ENCODE peak calls at places on chromosomes 11 and 22, in four cellular contexts. A, P, F and X are unnamed samples.

GRCh38 chr11:78564037-78564888 is 10.4 kb downstream of the NARS2 start:
- DNase-seq in F (no peak), P (no peak), A (no peak), X (peak; percentile 19)

GRCh38 chr11:106950067-106950491 is 68.2 kb downstream of the GUCY1A2 start:
- DNase-seq in P (no peak), A (no peak), F (no peak), X (no peak)

GRCh38 chr11:123063396-123064267 is 1.7 kb upstream of the HSPA8 start:
- DNase-seq in P (no peak), F (no peak), A (no peak), X (no peak)

GRCh38 chr22:50173221-50173982 is 2.9 kb downstream of the PANX2 start:
- DNase-seq in A (no peak), P (peak; percentile 71), F (no peak), X (no peak)

GRCh38 chr11:111944139-111944538 is 7.0 kb downstream of the DIXDC1 start:
- DNase-seq in A (no peak), P (no peak), F (no peak), X (no peak)

GRCh38 chr11:19459240-19459639 is 218.5 kb upstream of the E2F8 start:
- DNase-seq in P (no peak), F (no peak), A (no peak), X (no peak)

GRCh38 chr22:46056169-46057041 is 79.4 kb upstream of the WNT7B start:
- DNase-seq in A (peak; percentile 83), F (no peak), P (peak; percentile 84), X (no peak)

GRCh38 chr22:37020192-37020479 is 594 bp downstream of the MPST start:
- DNase-seq in F (no peak), A (no peak), P (no peak), X (no peak)

GRCh38 chr11:34633990-34634725 is 13.3 kb downstream of the EHF start:
- DNase-seq in P (no peak), F (no peak), A (no peak), X (no peak)

GRCh38 chr22:49999063-49999900 is 13.3 kb downstream of the IL17REL start:
- DNase-seq in A (no peak), P (peak; percentile 59), F (no peak), X (no peak)

GRCh38 chr11:1881442-1882264 is 10.0 kb downstream of the PRR33 start:
- DNase-seq in A (peak; percentile 82), F (no peak), P (peak; percentile 75), X (no peak)

GRCh38 chr11:73376803-73377629 is 817 bp downstream of the RELT start:
- DNase-seq in F (no peak), P (peak; percentile 88), A (no peak), X (peak; percentile 44)

GRCh38 chr11:19838994-19839768 is 126.5 kb downstream of the NAV2 start:
- DNase-seq in A (no peak), F (no peak), P (no peak), X (no peak)

GRCh38 chr11:130157111-130157510 is 2.5 kb upstream of the ST14 start:
- DNase-seq in F (no peak), P (no peak), A (no peak), X (no peak)

GRCh38 chr11:114243461-114244372 is 52.5 kb upstream of the NNMT start:
- DNase-seq in A (no peak), F (no peak), P (no peak), X (no peak)

GRCh38 chr11:110497204-110497987 is 67.6 kb downstream of the FDX1 start:
- DNase-seq in P (no peak), F (no peak), A (no peak), X (no peak)

GRCh38 chr11:833849-834311 is 1.1 kb downstream of the CD151 start:
- DNase-seq in P (no peak), F (no peak), A (no peak), X (no peak)

GRCh38 chr22:45772726-45773125 is 101.1 kb downstream of the ATXN10 start:
- DNase-seq in P (no peak), F (no peak), A (no peak), X (no peak)

GRCh38 chr11:28878025-28878424 is 769.8 kb downstream of the METTL15 start:
- DNase-seq in A (no peak), F (no peak), P (no peak), X (no peak)

GRCh38 chr11:29019960-29020683 is 911.9 kb downstream of the METTL15 start:
- DNase-seq in F (no peak), P (no peak), A (no peak), X (peak; percentile 26)

GRCh38 chr22:24435861-24436351 is 8.5 kb downstream of the ADORA2A start:
- DNase-seq in A (no peak), P (peak; percentile 79), F (no peak), X (no peak)

GRCh38 chr11:3669128-3669527 is 2.1 kb downstream of the CHRNA10 start:
- DNase-seq in P (no peak), F (no peak), A (peak; percentile 58), X (no peak)

GRCh38 chr22:29773233-29773632 is 6.1 kb downstream of the UQCR10 start:
- DNase-seq in A (no peak), F (peak; percentile 23), P (no peak), X (no peak)

GRCh38 chr11:35235944-35236666 is 97.1 kb downstream of the CD44 start:
- DNase-seq in F (no peak), A (no peak), P (no peak), X (no peak)

GRCh38 chr11:71164621-71165020 is 87.8 kb downstream of the SHANK2 start:
- DNase-seq in F (no peak), P (no peak), A (peak; percentile 50), X (no peak)

GRCh38 chr22:38490915-38491314 is 15.2 kb downstream of the DDX17 start:
- DNase-seq in P (peak; percentile 50), A (no peak), F (no peak), X (no peak)

GRCh38 chr11:69501891-69502860 is 20.7 kb downstream of the LINC01488 start:
- DNase-seq in F (no peak), A (no peak), P (no peak), X (no peak)

GRCh38 chr11:111909378-111909777 is 2.2 kb downstream of the CRYAB start:
- DNase-seq in A (no peak), P (no peak), F (no peak), X (no peak)

GRCh38 chr11:46808804-46809431 is 37.2 kb downstream of the CKAP5 start:
- DNase-seq in P (no peak), F (no peak), A (no peak), X (no peak)

GRCh38 chr11:16891964-16892363 is 122.2 kb downstream of the PLEKHA7 start:
- DNase-seq in P (no peak), F (no peak), A (no peak), X (no peak)

GRCh38 chr11:3902441-3902840 is 47.0 kb downstream of the STIM1 start:
- DNase-seq in P (no peak), F (no peak), A (no peak), X (no peak)

GRCh38 chr11:104572279-104572678 is 326.0 kb downstream of the CASP12 start:
- DNase-seq in A (no peak), P (no peak), F (no peak), X (no peak)

GRCh38 chr11:117796456-117797428 is at the start of gene DSCAML1:
- DNase-seq in A (no peak), P (peak; percentile 85), F (no peak), X (peak; percentile 55)

GRCh38 chr22:44180706-44181032 is at the start of gene PARVG:
- DNase-seq in P (no peak), F (no peak), A (no peak), X (no peak)

DNA sequence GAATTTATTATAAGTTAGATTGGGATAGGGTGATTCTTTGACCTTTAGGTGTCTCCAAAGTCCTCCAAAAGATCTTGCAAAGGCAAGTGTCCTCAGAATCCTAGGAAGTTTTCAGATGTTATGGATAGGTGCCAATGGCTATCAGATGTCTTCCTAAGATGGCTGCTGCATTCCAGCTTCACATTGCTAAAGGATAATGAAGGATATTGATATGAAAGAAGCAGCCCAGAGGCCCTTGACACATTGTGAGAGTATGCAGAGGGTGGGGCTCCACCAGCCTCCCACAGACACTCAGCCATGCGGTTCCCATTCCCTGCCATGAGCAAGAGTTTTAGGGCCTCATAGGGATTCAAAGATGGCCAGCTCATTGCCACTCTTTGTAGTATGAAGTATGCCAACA is 22.3 kb upstream of the GLYATL2 start:
- DNase-seq in F (no peak), P (no peak), A (no peak), X (no peak)
- H3K27ac ChIP-seq in F (no peak overlapping the region), P (no peak overlapping the region), A (no peak overlapping the region), X (no peak overlapping the region)

GRCh38 chr11:9265211-9266131 is at the start of gene DENND5A:
- DNase-seq in A (peak; percentile 90), P (peak; percentile 94), F (peak; percentile 61), X (peak; percentile 91)

GRCh38 chr11:9263840-9264380 is 1.2 kb downstream of the DENND5A start:
- DNase-seq in A (no peak), F (no peak), P (no peak), X (no peak)

GRCh38 chr11:9266132-9266736 is 1.1 kb upstream of the DENND5A start:
- DNase-seq in A (no peak), F (no peak), P (no peak), X (no peak)

GRCh38 chr11:9266926-9267325 is 1.8 kb upstream of the DENND5A start:
- DNase-seq in F (no peak), A (no peak), P (no peak), X (no peak)

GRCh38 chr11:9264381-9265210 is 554 bp downstream of the DENND5A start:
- DNase-seq in F (no peak), A (peak; percentile 83), P (peak; percentile 84), X (peak; percentile 22)
- TF ChIP-seq CTCF in F (no peak), A (no peak), P (no peak), X (no peak)

GRCh38 chr11:60950024-60950423 is 2.0 kb downstream of the SLC15A3 start:
- DNase-seq in P (no peak), F (no peak), A (no peak), X (no peak)
- H3K4me3 ChIP-seq in P (no peak overlapping the region), F (peak overlapping the region; percentile 66), A (peak overlapping the region; percentile 49), X (no peak overlapping the region)

GRCh38 chr11:65853249-65853979 is 4.6 kb downstream of the CFL1 start:
- DNase-seq in F (no peak), A (no peak), P (no peak), X (no peak)

GRCh38 chr11:65854161-65854592 is 3.8 kb downstream of the CFL1 start:
- DNase-seq in P (no peak), A (no peak), F (no peak), X (no peak)

GRCh38 chr11:65851083-65851579 is 6.8 kb downstream of the CFL1 start:
- DNase-seq in A (no peak), P (no peak), F (no peak), X (peak; percentile 53)

GRCh38 chr11:65851811-65852507 is 6.0 kb downstream of the CFL1 start:
- DNase-seq in F (no peak), A (no peak), P (no peak), X (no peak)

DNA sequence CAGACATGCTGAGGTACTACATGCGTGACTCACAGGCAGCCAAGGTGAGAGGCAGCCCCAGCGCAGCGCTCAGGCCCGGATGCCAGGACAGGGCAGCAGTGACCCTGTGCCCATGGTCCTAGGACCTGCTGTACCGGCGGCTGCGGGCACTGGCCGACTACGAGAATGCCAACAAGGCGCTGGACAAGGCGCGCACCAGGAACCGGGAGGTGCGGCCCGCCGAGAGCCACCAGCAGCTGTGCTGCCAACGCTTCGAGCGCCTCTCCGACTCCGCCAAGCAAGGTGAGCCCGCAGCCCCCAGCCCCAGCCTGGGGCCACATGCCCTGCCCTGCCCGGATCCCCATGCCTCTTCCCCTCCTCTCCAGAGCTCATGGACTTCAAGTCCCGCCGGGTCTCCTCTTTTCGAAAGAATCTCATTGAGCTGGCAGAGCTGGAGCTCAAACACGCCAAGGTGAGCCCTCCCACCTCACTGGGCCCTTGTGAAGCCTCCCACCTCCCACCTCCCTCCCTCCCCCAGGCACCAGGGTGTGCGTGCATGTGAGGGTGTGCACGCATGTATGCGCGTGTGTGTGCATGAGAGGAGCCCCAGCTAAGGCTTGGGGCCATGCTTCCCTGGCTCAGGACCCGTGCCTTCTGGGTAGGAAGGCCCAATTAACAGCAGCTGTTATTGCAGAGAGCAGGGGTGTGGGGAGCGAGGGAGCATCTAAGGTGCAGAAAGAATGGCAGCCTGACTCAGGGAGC is 5.3 kb downstream of the CFL1 start:
- DNase-seq in P (peak; percentile 80), A (peak; percentile 73), F (no peak), X (no peak)
- H3K27ac ChIP-seq in P (no peak overlapping the region), A (no peak overlapping the region), F (no peak overlapping the region), X (no peak overlapping the region)